ENCODE peak calls at places on chromosome 5, in ten cellular contexts. One of them, this sample, is unnamed.

GRCh38 chr5:86074297-86074696 is 543.4 kb upstream of the COX7C start:
- DNase-seq in right lobe of liver: no peak
- DNase-seq in CD4-positive, alpha-beta memory T cell: no peak
- DNase-seq in GM23338: no peak
- DNase-seq in endodermal cell: no peak
- DNase-seq in body of pancreas: no peak
- DNase-seq in SJSA1: no peak
- DNase-seq in tibial artery: no peak
- DNase-seq in hepatocyte: no peak
- DNase-seq in HCT116: no peak
- DNase-seq in this sample: no peak

GRCh38 chr5:58133631-58134296 is 326.1 kb downstream of the PLK2 start:
- DNase-seq in right lobe of liver: no peak
- DNase-seq in CD4-positive, alpha-beta memory T cell: no peak
- DNase-seq in GM23338: no peak
- DNase-seq in endodermal cell: no peak
- DNase-seq in body of pancreas: no peak
- DNase-seq in SJSA1: peak; percentile 9
- DNase-seq in tibial artery: no peak
- DNase-seq in hepatocyte: peak; percentile 25
- DNase-seq in HCT116: no peak
- DNase-seq in this sample: no peak

GRCh38 chr5:124446125-124446524 is 300.3 kb downstream of the ZNF608 start:
- DNase-seq in right lobe of liver: no peak
- DNase-seq in CD4-positive, alpha-beta memory T cell: no peak
- DNase-seq in GM23338: no peak
- DNase-seq in endodermal cell: no peak
- DNase-seq in body of pancreas: no peak
- DNase-seq in SJSA1: no peak
- DNase-seq in tibial artery: no peak
- DNase-seq in hepatocyte: no peak
- DNase-seq in HCT116: no peak
- DNase-seq in this sample: no peak

GRCh38 chr5:82365744-82366228 is 87.6 kb upstream of the RPS23 start:
- DNase-seq in right lobe of liver: peak; percentile 56
- DNase-seq in CD4-positive, alpha-beta memory T cell: no peak
- DNase-seq in GM23338: no peak
- DNase-seq in endodermal cell: no peak
- DNase-seq in body of pancreas: no peak
- DNase-seq in SJSA1: peak; percentile 12
- DNase-seq in tibial artery: no peak
- DNase-seq in hepatocyte: peak; percentile 70
- DNase-seq in HCT116: peak; percentile 89
- DNase-seq in this sample: no peak

GRCh38 chr5:153613143-153613542 is 122.7 kb downstream of the GRIA1 start:
- DNase-seq in right lobe of liver: no peak
- DNase-seq in CD4-positive, alpha-beta memory T cell: no peak
- DNase-seq in GM23338: no peak
- DNase-seq in endodermal cell: no peak
- DNase-seq in body of pancreas: no peak
- DNase-seq in SJSA1: no peak
- DNase-seq in tibial artery: no peak
- DNase-seq in hepatocyte: no peak
- DNase-seq in HCT116: no peak
- DNase-seq in this sample: no peak

GRCh38 chr5:33891731-33892418 is at the start of gene ADAMTS12:
- DNase-seq in right lobe of liver: peak; percentile 60
- DNase-seq in CD4-positive, alpha-beta memory T cell: no peak
- DNase-seq in GM23338: peak; percentile 71
- DNase-seq in endodermal cell: peak; percentile 84
- DNase-seq in body of pancreas: peak; percentile 15
- DNase-seq in SJSA1: peak; percentile 31
- DNase-seq in tibial artery: no peak
- DNase-seq in hepatocyte: peak; percentile 41
- DNase-seq in HCT116: no peak
- DNase-seq in this sample: no peak

GRCh38 chr5:160496784-160497183 is 75.1 kb downstream of the PTTG1 start:
- DNase-seq in right lobe of liver: no peak
- DNase-seq in CD4-positive, alpha-beta memory T cell: no peak
- DNase-seq in GM23338: no peak
- DNase-seq in endodermal cell: no peak
- DNase-seq in body of pancreas: no peak
- DNase-seq in SJSA1: no peak
- DNase-seq in tibial artery: no peak
- DNase-seq in hepatocyte: no peak
- DNase-seq in HCT116: no peak
- DNase-seq in this sample: no peak

GRCh38 chr5:62475072-62475471 is 62.5 kb downstream of the IPO11 start:
- DNase-seq in right lobe of liver: no peak
- DNase-seq in CD4-positive, alpha-beta memory T cell: no peak
- DNase-seq in GM23338: no peak
- DNase-seq in endodermal cell: no peak
- DNase-seq in body of pancreas: no peak
- DNase-seq in SJSA1: peak; percentile 12
- DNase-seq in tibial artery: no peak
- DNase-seq in hepatocyte: no peak
- DNase-seq in HCT116: peak; percentile 29
- DNase-seq in this sample: no peak

GRCh38 chr5:177447611-177448243 is 1.1 kb downstream of the PRR7 start:
- DNase-seq in right lobe of liver: peak; percentile 72
- DNase-seq in CD4-positive, alpha-beta memory T cell: no peak
- DNase-seq in GM23338: peak; percentile 84
- DNase-seq in endodermal cell: peak; percentile 92
- DNase-seq in body of pancreas: peak; percentile 92
- DNase-seq in SJSA1: peak; percentile 92
- DNase-seq in tibial artery: peak; percentile 86
- DNase-seq in hepatocyte: peak; percentile 60
- DNase-seq in HCT116: peak; percentile 73
- DNase-seq in this sample: no peak

GRCh38 chr5:132025403-132025971 is 14.0 kb upstream of the ACSL6 start:
- DNase-seq in right lobe of liver: no peak
- DNase-seq in CD4-positive, alpha-beta memory T cell: no peak
- DNase-seq in GM23338: no peak
- DNase-seq in endodermal cell: no peak
- DNase-seq in body of pancreas: no peak
- DNase-seq in SJSA1: no peak
- DNase-seq in tibial artery: no peak
- DNase-seq in hepatocyte: no peak
- DNase-seq in HCT116: no peak
- DNase-seq in this sample: no peak

DNA sequence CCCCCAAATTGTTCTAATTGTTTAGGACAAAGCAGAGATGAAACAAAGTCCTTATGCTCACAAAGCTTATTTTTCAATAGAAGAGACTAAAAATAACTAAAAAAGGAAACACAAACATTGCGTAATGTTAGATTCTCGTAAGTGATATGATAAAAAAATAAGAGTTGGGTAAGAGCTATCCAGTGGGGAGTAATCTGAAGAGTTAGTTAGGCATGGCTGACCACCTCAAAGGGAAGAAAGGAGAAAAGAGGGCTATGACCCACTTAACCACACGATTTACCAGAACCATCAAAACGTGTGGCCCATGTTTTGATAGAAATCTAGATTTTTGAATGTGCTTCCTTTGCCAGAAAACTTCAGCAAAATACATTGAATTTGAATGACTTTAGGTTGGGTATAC is 1296.8 kb upstream of the NUDT12 start:
- DNase-seq in right lobe of liver: no peak
- DNase-seq in CD4-positive, alpha-beta memory T cell: no peak
- DNase-seq in GM23338: no peak
- DNase-seq in endodermal cell: no peak
- DNase-seq in body of pancreas: no peak
- DNase-seq in SJSA1: no peak
- DNase-seq in tibial artery: no peak
- DNase-seq in hepatocyte: no peak
- DNase-seq in HCT116: no peak
- DNase-seq in this sample: no peak
- H3K4me1 ChIP-seq in right lobe of liver: no peaks in the 10 kb centered on the region
- H3K4me1 ChIP-seq in CD4-positive, alpha-beta memory T cell: no peaks in the 10 kb centered on the region
- H3K4me1 ChIP-seq in GM23338: no peaks in the 10 kb centered on the region
- H3K4me1 ChIP-seq in endodermal cell: no peaks in the 10 kb centered on the region
- H3K4me1 ChIP-seq in body of pancreas: no peaks in the 10 kb centered on the region
- H3K4me1 ChIP-seq in SJSA1: no peaks in the 10 kb centered on the region
- H3K4me1 ChIP-seq in tibial artery: no peaks in the 10 kb centered on the region
- H3K4me1 ChIP-seq in hepatocyte: no peaks in the 10 kb centered on the region
- H3K4me1 ChIP-seq in HCT116: no peaks in the 10 kb centered on the region
- H3K4me1 ChIP-seq in this sample: no peaks in the 10 kb centered on the region

DNA sequence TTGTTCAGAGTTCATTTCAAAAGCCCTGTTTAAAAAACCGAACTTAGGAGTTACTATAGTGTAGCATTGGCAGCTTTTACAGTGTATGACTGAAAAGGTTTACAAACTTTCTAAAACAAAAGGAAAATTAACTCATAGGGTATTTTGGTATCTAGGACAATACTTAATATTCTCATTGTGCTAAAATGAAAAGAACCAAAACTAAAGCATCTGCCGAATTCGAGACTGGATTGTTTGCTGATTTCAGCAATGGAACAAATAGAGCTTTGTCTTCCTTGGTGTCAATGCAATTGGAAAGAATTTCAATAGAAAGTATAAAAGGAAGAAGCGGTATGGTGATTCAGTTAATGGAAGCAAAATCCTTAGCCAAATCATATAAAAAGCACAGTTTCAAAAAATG is 254.1 kb downstream of the SLF1 start:
- DNase-seq in right lobe of liver: no peak
- DNase-seq in CD4-positive, alpha-beta memory T cell: no peak
- DNase-seq in GM23338: no peak
- DNase-seq in endodermal cell: no peak
- DNase-seq in body of pancreas: no peak
- DNase-seq in SJSA1: no peak
- DNase-seq in tibial artery: no peak
- DNase-seq in hepatocyte: no peak
- DNase-seq in HCT116: no peak
- DNase-seq in this sample: no peak
- H3K4me1 ChIP-seq in right lobe of liver: no peaks in the 10 kb centered on the region
- H3K4me1 ChIP-seq in CD4-positive, alpha-beta memory T cell: no peaks in the 10 kb centered on the region
- H3K4me1 ChIP-seq in GM23338: peaks cover 19% of the 10 kb centered on the region
- H3K4me1 ChIP-seq in endodermal cell: no peaks in the 10 kb centered on the region
- H3K4me1 ChIP-seq in body of pancreas: no peaks in the 10 kb centered on the region
- H3K4me1 ChIP-seq in SJSA1: no peaks in the 10 kb centered on the region
- H3K4me1 ChIP-seq in tibial artery: no peaks in the 10 kb centered on the region
- H3K4me1 ChIP-seq in hepatocyte: no peaks in the 10 kb centered on the region
- H3K4me1 ChIP-seq in HCT116: no peaks in the 10 kb centered on the region
- H3K4me1 ChIP-seq in this sample: no peaks in the 10 kb centered on the region

GRCh38 chr5:141603912-141604311 is 14.9 kb downstream of the DIAPH1 start:
- DNase-seq in right lobe of liver: no peak
- DNase-seq in CD4-positive, alpha-beta memory T cell: no peak
- DNase-seq in GM23338: peak; percentile 28
- DNase-seq in endodermal cell: no peak
- DNase-seq in body of pancreas: no peak
- DNase-seq in SJSA1: no peak
- DNase-seq in tibial artery: no peak
- DNase-seq in hepatocyte: no peak
- DNase-seq in HCT116: no peak
- DNase-seq in this sample: no peak

GRCh38 chr5:141605523-141606277 is 13.1 kb downstream of the DIAPH1 start:
- DNase-seq in right lobe of liver: no peak
- DNase-seq in CD4-positive, alpha-beta memory T cell: peak; percentile 85
- DNase-seq in GM23338: peak; percentile 5
- DNase-seq in endodermal cell: no peak
- DNase-seq in body of pancreas: peak; percentile 25
- DNase-seq in SJSA1: no peak
- DNase-seq in tibial artery: no peak
- DNase-seq in hepatocyte: no peak
- DNase-seq in HCT116: no peak
- DNase-seq in this sample: peak; percentile 42

GRCh38 chr5:141608046-141608445 is 10.8 kb downstream of the DIAPH1 start:
- DNase-seq in right lobe of liver: no peak
- DNase-seq in CD4-positive, alpha-beta memory T cell: no peak
- DNase-seq in GM23338: no peak
- DNase-seq in endodermal cell: no peak
- DNase-seq in body of pancreas: no peak
- DNase-seq in SJSA1: no peak
- DNase-seq in tibial artery: no peak
- DNase-seq in hepatocyte: no peak
- DNase-seq in HCT116: no peak
- DNase-seq in this sample: no peak

GRCh38 chr5:141608557-141608956 is 10.2 kb downstream of the DIAPH1 start:
- DNase-seq in right lobe of liver: no peak
- DNase-seq in CD4-positive, alpha-beta memory T cell: no peak
- DNase-seq in GM23338: no peak
- DNase-seq in endodermal cell: no peak
- DNase-seq in body of pancreas: no peak
- DNase-seq in SJSA1: no peak
- DNase-seq in tibial artery: no peak
- DNase-seq in hepatocyte: peak; percentile 40
- DNase-seq in HCT116: no peak
- DNase-seq in this sample: no peak

DNA sequence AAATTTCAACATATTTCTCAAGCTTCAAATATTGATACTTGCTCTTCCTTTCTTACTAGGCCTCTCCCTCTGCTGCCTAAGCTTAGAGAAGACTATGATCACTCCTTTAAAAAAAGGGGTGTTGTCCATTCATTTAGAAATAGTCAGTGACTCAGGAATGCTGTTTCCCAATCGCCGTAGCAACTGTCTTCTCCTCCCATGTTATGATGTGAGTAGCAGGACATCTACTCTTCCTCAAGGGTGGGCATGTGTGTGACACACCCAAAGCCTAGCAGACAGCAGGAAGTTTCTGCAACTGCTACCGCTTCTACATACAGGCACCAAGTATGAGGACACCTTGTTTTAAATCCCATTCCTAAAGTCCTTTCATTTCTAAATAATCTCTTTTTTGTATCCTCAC is 14.5 kb downstream of the DIAPH1 start:
- DNase-seq in right lobe of liver: no peak
- DNase-seq in CD4-positive, alpha-beta memory T cell: no peak
- DNase-seq in GM23338: peak; percentile 67
- DNase-seq in endodermal cell: no peak
- DNase-seq in body of pancreas: peak; percentile 37
- DNase-seq in SJSA1: peak; percentile 64
- DNase-seq in tibial artery: peak; percentile 78
- DNase-seq in hepatocyte: peak; percentile 75
- DNase-seq in HCT116: peak; percentile 70
- DNase-seq in this sample: peak; percentile 84
- H3K4me1 ChIP-seq in right lobe of liver: no peaks in the 10 kb centered on the region
- H3K4me1 ChIP-seq in CD4-positive, alpha-beta memory T cell: peaks cover 98% of the 10 kb centered on the region
- H3K4me1 ChIP-seq in GM23338: no peaks in the 10 kb centered on the region
- H3K4me1 ChIP-seq in endodermal cell: no peaks in the 10 kb centered on the region
- H3K4me1 ChIP-seq in body of pancreas: peaks cover 47% of the 10 kb centered on the region
- H3K4me1 ChIP-seq in SJSA1: peaks cover 13% of the 10 kb centered on the region
- H3K4me1 ChIP-seq in tibial artery: peaks cover 18% of the 10 kb centered on the region
- H3K4me1 ChIP-seq in hepatocyte: peaks cover 16% of the 10 kb centered on the region
- H3K4me1 ChIP-seq in HCT116: peaks cover 11% of the 10 kb centered on the region
- H3K4me1 ChIP-seq in this sample: peaks cover 95% of the 10 kb centered on the region

DNA sequence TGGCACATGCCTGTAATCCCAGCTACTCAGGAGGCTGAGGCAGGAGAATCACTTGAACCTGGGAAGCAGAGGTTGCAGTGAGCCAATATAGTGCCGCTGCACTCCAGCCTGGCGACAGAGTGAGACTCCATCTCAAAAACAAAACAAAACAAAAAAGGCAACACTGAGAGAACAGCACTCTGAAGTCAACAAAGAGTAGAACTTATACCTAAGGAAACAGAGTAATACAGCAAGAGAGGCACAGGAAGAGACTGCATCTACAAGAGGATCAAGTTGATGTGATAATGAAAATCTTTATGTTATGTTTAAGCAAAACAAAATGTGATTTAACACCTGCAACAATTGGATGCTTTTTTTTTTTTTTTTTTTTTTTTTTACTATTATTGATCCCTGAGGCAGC is 33.1 kb downstream of the FYB1 start:
- DNase-seq in right lobe of liver: no peak
- DNase-seq in CD4-positive, alpha-beta memory T cell: no peak
- DNase-seq in GM23338: no peak
- DNase-seq in endodermal cell: no peak
- DNase-seq in body of pancreas: no peak
- DNase-seq in SJSA1: no peak
- DNase-seq in tibial artery: no peak
- DNase-seq in hepatocyte: no peak
- DNase-seq in HCT116: no peak
- DNase-seq in this sample: no peak
- H3K4me1 ChIP-seq in right lobe of liver: no peaks in the 10 kb centered on the region
- H3K4me1 ChIP-seq in CD4-positive, alpha-beta memory T cell: peaks cover 98% of the 10 kb centered on the region
- H3K4me1 ChIP-seq in GM23338: no peaks in the 10 kb centered on the region
- H3K4me1 ChIP-seq in endodermal cell: no peaks in the 10 kb centered on the region
- H3K4me1 ChIP-seq in body of pancreas: no peaks in the 10 kb centered on the region
- H3K4me1 ChIP-seq in SJSA1: peaks cover 4% of the 10 kb centered on the region
- H3K4me1 ChIP-seq in tibial artery: no peaks in the 10 kb centered on the region
- H3K4me1 ChIP-seq in hepatocyte: no peaks in the 10 kb centered on the region
- H3K4me1 ChIP-seq in HCT116: no peaks in the 10 kb centered on the region
- H3K4me1 ChIP-seq in this sample: no peaks in the 10 kb centered on the region